ENCODE peak calls at places on chromosomes 7 and 10, in six cellular contexts. C is heart right ventricle, J is suprapubic skin, O is DND-41, R is AG08395, M is GM13976. B is an unnamed sample.

GRCh38 chr7:158133515-158134271 is 453.9 kb downstream of the PTPRN2 start:
- DNase-seq in C (no peak), J (peak; percentile 38), O (no peak), R (no peak), M (no peak), B (no peak)

GRCh38 chr7:79407351-79407750 is 46.1 kb downstream of the MAGI2 start:
- DNase-seq in C (no peak), J (no peak), O (no peak), R (no peak), M (no peak), B (no peak)

GRCh38 chr7:68770649-68771048 is 827.6 kb upstream of the AUTS2 start:
- DNase-seq in C (peak; percentile 24), J (no peak), O (no peak), R (peak; percentile 21), M (no peak), B (no peak)

GRCh38 chr10:10855178-10855577 is 162.5 kb upstream of the CELF2 start:
- DNase-seq in C (no peak), J (no peak), O (no peak), R (no peak), M (no peak), B (no peak)

GRCh38 chr7:66500087-66500486 is 128.6 kb upstream of the KCTD7 start:
- DNase-seq in C (no peak), J (no peak), O (no peak), R (no peak), M (no peak), B (peak; percentile 66)

GRCh38 chr7:88092676-88092999 is 127.2 kb downstream of the SRI start:
- DNase-seq in C (no peak), J (no peak), O (no peak), R (no peak), M (no peak), B (no peak)

GRCh38 chr7:25454562-25455031 is 226.3 kb upstream of the NPVF start:
- DNase-seq in C (peak; percentile 61), J (no peak), O (no peak), R (no peak), M (no peak), B (peak; percentile 32)

GRCh38 chr10:44206127-44206818 is 178.6 kb downstream of the CXCL12 start:
- DNase-seq in C (no peak), J (no peak), O (no peak), R (peak; percentile 72), M (no peak), B (no peak)

GRCh38 chr7:10677668-10678232 is 295.9 kb upstream of the PHF14 start:
- DNase-seq in C (no peak), J (no peak), O (no peak), R (no peak), M (no peak), B (no peak)

GRCh38 chr7:86453454-86453853 is 190.3 kb upstream of the GRM3 start:
- DNase-seq in C (no peak), J (no peak), O (no peak), R (no peak), M (no peak), B (no peak)

GRCh38 chr7:108000875-108001758 is 1.8 kb downstream of the LAMB1 start:
- DNase-seq in C (peak; percentile 74), J (peak; percentile 72), O (no peak), R (no peak), M (peak; percentile 20), B (peak; percentile 44)

GRCh38 chr10:63393050-63393449 is 72.7 kb downstream of the JMJD1C start:
- DNase-seq in C (no peak), J (no peak), O (no peak), R (no peak), M (no peak), B (no peak)

GRCh38 chr7:19665399-19666008 is 43.3 kb downstream of the POLR1F start:
- DNase-seq in C (no peak), J (no peak), O (no peak), R (peak; percentile 49), M (peak; percentile 24), B (peak; percentile 65)

GRCh38 chr7:95933618-95934017 is 161.3 kb downstream of the DYNC1I1 start:
- DNase-seq in C (no peak), J (no peak), O (no peak), R (no peak), M (no peak), B (no peak)